ENCODE peak calls at places on chromosomes 2 and 18, in five cellular contexts. I is pancreas, S is SJSA1, W is heart right ventricle, B is body of pancreas. G is an unnamed sample. For H3K4me1, the result is how much of the 10 kb centered on the place peaks cover.

GRCh38 chr2:173077506-173078177 is 2.0 kb downstream of the MAP3K20 start:
- DNase-seq in I (no peak), S (peak), W (no peak), B (no peak), G (no peak)

GRCh38 chr2:173354073-173354600 is 535 bp upstream of the CDCA7 start:
- DNase-seq in I (no peak), S (no peak), W (no peak), B (no peak), G (no peak)

GRCh38 chr2:11950894-11951293 is 204.5 kb downstream of the LPIN1 start:
- DNase-seq in I (no peak), S (no peak), W (no peak), B (no peak), G (no peak)

GRCh38 chr2:10654069-10654468 is 35.7 kb downstream of the NOL10 start:
- DNase-seq in I (no peak), S (no peak), W (no peak), B (no peak), G (no peak)

GRCh38 chr2:113216891-113217454 is 43.2 kb downstream of the PSD4 start:
- DNase-seq in I (no peak), S (no peak), W (no peak), B (no peak), G (no peak)

GRCh38 chr2:113858764-113859163 is 31.1 kb upstream of the ACTR3 start:
- DNase-seq in I (no peak), S (peak), W (no peak), B (no peak), G (no peak)

GRCh38 chr2:226136739-226137138 is 662.9 kb downstream of the IRS1 start:
- DNase-seq in I (no peak), S (no peak), W (no peak), B (peak), G (no peak)

GRCh38 chr2:25521665-25522387 is 151.6 kb downstream of the DTNB start:
- DNase-seq in I (peak), S (peak), W (no peak), B (peak), G (no peak)

GRCh38 chr18:39462436-39462835 is 1896.8 kb upstream of the CELF4 start:
- DNase-seq in I (no peak), S (no peak), W (no peak), B (no peak), G (no peak)

GRCh38 chr2:15507061-15507460 is 54.1 kb downstream of the NBAS start:
- DNase-seq in I (no peak), S (no peak), W (no peak), B (no peak), G (no peak)
- H3K4me1 ChIP-seq in I (under half), S (under half), W (under half), B (under half), G (under half)

GRCh38 chr2:213065583-213066444 is 85.6 kb downstream of the IKZF2 start:
- DNase-seq in I (no peak), S (no peak), W (peak), B (peak), G (peak)
- H3K4me3 ChIP-seq in I (peak), S (no peak), W (peak), B (no peak), G (no peak)

GRCh38 chr2:102184018-102184417 is 2.8 kb upstream of the IL1RL2 start:
- DNase-seq in I (no peak), S (no peak), W (no peak), B (no peak), G (no peak)
- H3K4me1 ChIP-seq in I (under half), S (under half), W (under half), B (under half), G (under half)

GRCh38 chr2:14303366-14304115 is 329.0 kb upstream of the LRATD1 start:
- DNase-seq in I (no peak), S (no peak), W (no peak), B (no peak), G (no peak)
- H3K4me3 ChIP-seq in I (no peak), S (no peak), W (no peak), B (no peak), G (no peak)

GRCh38 chr2:43033466-43034241 is 192.8 kb downstream of the ZFP36L2 start:
- DNase-seq in I (no peak), S (no peak), W (no peak), B (no peak), G (no peak)

GRCh38 chr2:43032894-43033270 is 193.5 kb downstream of the ZFP36L2 start:
- DNase-seq in I (no peak), S (no peak), W (no peak), B (no peak), G (no peak)

GRCh38 chr2:43035922-43036321 is 190.5 kb downstream of the ZFP36L2 start:
- DNase-seq in I (no peak), S (no peak), W (no peak), B (no peak), G (no peak)

GRCh38 chr2:43034242-43034619 is 192.2 kb downstream of the ZFP36L2 start:
- DNase-seq in I (no peak), S (no peak), W (no peak), B (no peak), G (no peak)

DNA sequence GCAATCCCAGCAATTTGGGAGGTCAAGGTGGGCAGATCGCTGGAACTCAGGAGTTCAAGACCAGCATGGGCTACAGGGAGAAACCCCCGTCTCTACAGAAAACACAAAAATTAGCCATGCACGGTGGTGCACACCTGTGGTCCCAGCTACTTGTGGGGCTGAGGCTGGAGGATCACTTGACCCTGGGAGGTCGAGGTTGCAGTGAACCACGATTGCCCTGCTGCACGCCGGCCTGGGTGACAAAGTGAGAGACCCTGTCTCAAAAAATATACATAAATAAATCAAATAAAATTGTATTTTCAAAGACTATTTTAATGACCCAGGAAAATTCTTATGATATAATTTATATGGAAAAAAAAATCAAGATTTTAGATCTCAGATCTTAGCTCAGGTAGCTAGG is 191.5 kb downstream of the ZFP36L2 start:
- DNase-seq in I (no peak), S (no peak), W (no peak), B (no peak), G (no peak)
- H3K4me1 ChIP-seq in I (under half), S (under half), W (under half), B (under half), G (under half)

DNA sequence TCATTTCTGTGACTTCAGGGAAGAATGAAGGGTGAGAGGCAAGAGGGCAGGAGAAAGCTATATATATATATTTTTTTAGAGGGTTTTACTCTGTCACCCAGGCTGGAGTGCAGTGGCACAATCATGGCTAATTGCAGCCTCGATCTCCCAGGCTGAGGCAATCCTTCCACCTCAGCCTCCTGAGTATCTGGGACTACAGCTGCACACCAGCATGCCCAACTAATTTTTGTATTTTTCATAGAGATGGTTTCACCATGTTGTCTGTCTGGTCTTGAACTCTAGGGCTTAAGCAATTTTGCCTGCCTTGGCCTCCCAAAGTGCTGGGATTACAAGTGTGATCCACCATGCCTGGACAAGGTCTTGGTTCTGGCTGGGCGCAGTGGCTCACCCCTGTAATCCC is 3.4 kb downstream of the ATIC start:
- DNase-seq in I (no peak), S (no peak), W (no peak), B (no peak), G (no peak)
- H3K4me3 ChIP-seq in I (no peak), S (no peak), W (no peak), B (no peak), G (no peak)

GRCh38 chr2:46117379-46117778 is 179.8 kb upstream of the EPAS1 start:
- DNase-seq in I (no peak), S (peak), W (no peak), B (no peak), G (no peak)

GRCh38 chr2:46118656-46119338 is 178.4 kb upstream of the EPAS1 start:
- DNase-seq in I (no peak), S (peak), W (no peak), B (no peak), G (no peak)

GRCh38 chr2:46116616-46117015 is 180.6 kb upstream of the EPAS1 start:
- DNase-seq in I (no peak), S (peak), W (no peak), B (no peak), G (no peak)

GRCh38 chr2:46119453-46119852 is 177.8 kb upstream of the EPAS1 start:
- DNase-seq in I (no peak), S (no peak), W (no peak), B (no peak), G (no peak)

GRCh38 chr2:46117994-46118393 is 179.2 kb upstream of the EPAS1 start:
- DNase-seq in I (no peak), S (no peak), W (no peak), B (no peak), G (no peak)
- H3K4me1 ChIP-seq in I (under half), S (half or more), W (half or more), B (under half), G (under half)

GRCh38 chr2:63060079-63060482 is 9.5 kb downstream of the OTX1 start:
- DNase-seq in I (no peak), S (no peak), W (no peak), B (no peak), G (no peak)
- H3K4me3 ChIP-seq in I (peak), S (no peak), W (no peak), B (no peak), G (no peak)

GRCh38 chr2:55009277-55010055 is 40.8 kb downstream of the RTN4 start:
- DNase-seq in I (no peak), S (no peak), W (no peak), B (no peak), G (no peak)
- H3K4me1 ChIP-seq in I (half or more), S (under half), W (half or more), B (half or more), G (under half)

GRCh38 chr18:33820517-33821368 is 242.7 kb downstream of the ASXL3 start:
- DNase-seq in I (peak), S (no peak), W (no peak), B (peak), G (peak)
- H3K4me3 ChIP-seq in I (peak), S (no peak), W (no peak), B (no peak), G (no peak)